ENCODE peak calls at places on chromosomes 4 and X, in five cellular contexts. A, Q, J, W and R are unnamed samples.

GRCh38 chr4:184838249-184839074 is 12.7 kb upstream of the ACSL1 start:
- DNase-seq in A (no peak), Q (no peak), J (no peak), W (no peak), R (peak; percentile 72)

GRCh38 chr4:142696334-142697122 is 149.6 kb downstream of the INPP4B start:
- DNase-seq in A (no peak), Q (no peak), J (no peak), W (no peak), R (no peak)

GRCh38 chr4:129342820-129343219 is 246.9 kb downstream of the C4orf33 start:
- DNase-seq in A (peak; percentile 92), Q (peak; percentile 35), J (no peak), W (no peak), R (no peak)

GRCh38 chr4:153483432-153484418 is 17.6 kb downstream of the TMEM131L start:
- DNase-seq in A (peak; percentile 39), Q (no peak), J (peak; percentile 53), W (no peak), R (no peak)

GRCh38 chr4:77473509-77473908 is 132.1 kb upstream of the CXCL13 start:
- DNase-seq in A (peak; percentile 25), Q (no peak), J (peak; percentile 47), W (no peak), R (no peak)

GRCh38 chr4:14289708-14290107 is 662.2 kb upstream of the BOD1L1 start:
- DNase-seq in A (peak; percentile 4), Q (no peak), J (no peak), W (no peak), R (no peak)

GRCh38 chrX:17046478-17047097 is 100.1 kb downstream of the REPS2 start:
- DNase-seq in A (peak; percentile 81), Q (peak; percentile 76), J (peak; percentile 60), W (peak; percentile 87), R (peak; percentile 46)

GRCh38 chrX:109384569-109385174 is 97.2 kb downstream of the GUCY2F start:
- DNase-seq in A (peak; percentile 61), Q (peak; percentile 18), J (peak; percentile 38), W (peak; percentile 57), R (no peak)

GRCh38 chrX:130118941-130119640 is 8.8 kb upstream of the ELF4 start:
- DNase-seq in A (peak; percentile 35), Q (no peak), J (no peak), W (no peak), R (no peak)

GRCh38 chr4:53132117-53132889 is 233.6 kb downstream of the SCFD2 start:
- DNase-seq in A (peak; percentile 53), Q (no peak), J (peak; percentile 33), W (no peak), R (no peak)

GRCh38 chr4:48268956-48269860 is at the start of gene TEC:
- DNase-seq in A (no peak), Q (no peak), J (peak; percentile 66), W (peak; percentile 60), R (peak; percentile 66)

GRCh38 chr4:40305329-40306193 is 29.6 kb upstream of the CHRNA9 start:
- DNase-seq in A (no peak), Q (no peak), J (peak; percentile 96), W (no peak), R (no peak)

GRCh38 chrX:130170752-130171445 is 863 bp upstream of the RAB33A start:
- DNase-seq in A (no peak), Q (peak; percentile 20), J (peak; percentile 80), W (peak; percentile 49), R (no peak)

GRCh38 chrX:28590394-28590793 is 3.1 kb downstream of the IL1RAPL1 start:
- DNase-seq in A (peak; percentile 27), Q (no peak), J (no peak), W (peak; percentile 26), R (no peak)

GRCh38 chr4:173960398-173960797 is 323.1 kb downstream of the FBXO8 start:
- DNase-seq in A (no peak), Q (no peak), J (no peak), W (no peak), R (no peak)

GRCh38 chrX:69597399-69597798 is 18.5 kb upstream of the EDA start:
- DNase-seq in A (peak; percentile 53), Q (no peak), J (no peak), W (no peak), R (no peak)

GRCh38 chrX:30714138-30714537 is 60.9 kb downstream of the GK start:
- DNase-seq in A (no peak), Q (no peak), J (peak; percentile 1), W (no peak), R (no peak)

GRCh38 chrX:107204063-107204605 is 2.1 kb downstream of the NUP62CL start:
- DNase-seq in A (no peak), Q (no peak), J (no peak), W (no peak), R (no peak)

GRCh38 chrX:53290441-53291041 is 9.2 kb upstream of the IQSEC2 start:
- DNase-seq in A (no peak), Q (no peak), J (no peak), W (no peak), R (no peak)

GRCh38 chrX:133973704-133974103 is 11.7 kb downstream of the GPC3 start:
- DNase-seq in A (no peak), Q (no peak), J (no peak), W (no peak), R (no peak)

GRCh38 chr4:108168213-108168671 is 490 bp downstream of the LEF1 start:
- DNase-seq in A (peak; percentile 17), Q (no peak), J (no peak), W (no peak), R (no peak)

GRCh38 chr4:159446266-159446976 is 343.5 kb downstream of the RAPGEF2 start:
- DNase-seq in A (peak; percentile 85), Q (peak; percentile 52), J (peak; percentile 68), W (peak; percentile 80), R (peak; percentile 36)

GRCh38 chrX:40504801-40505605 is 75.8 kb upstream of the ATP6AP2 start:
- DNase-seq in A (peak; percentile 50), Q (peak; percentile 84), J (peak; percentile 56), W (no peak), R (no peak)

GRCh38 chr4:84503495-84504437 is 4.7 kb upstream of the NKX6-1 start:
- DNase-seq in A (peak; percentile 79), Q (peak; percentile 68), J (peak; percentile 70), W (peak; percentile 90), R (peak; percentile 45)

GRCh38 chr4:140427104-140427918 is at the start of gene CLGN:
- DNase-seq in A (peak; percentile 41), Q (peak; percentile 22), J (peak; percentile 73), W (peak; percentile 94), R (peak; percentile 52)

GRCh38 chr4:140427919-140428471 is 547 bp upstream of the CLGN start:
- DNase-seq in A (peak; percentile 4), Q (no peak), J (no peak), W (no peak), R (no peak)

GRCh38 chr4:140423106-140423505 is 4.3 kb downstream of the CLGN start:
- DNase-seq in A (no peak), Q (no peak), J (no peak), W (no peak), R (no peak)

GRCh38 chr4:140426610-140427103 is 791 bp downstream of the CLGN start:
- DNase-seq in A (no peak), Q (no peak), J (no peak), W (peak; percentile 65), R (no peak)
- H3K4me3 ChIP-seq in A (no peak overlapping the region), Q (peak overlapping the region; percentile 80), J (peak overlapping the region; percentile 77), W (peak overlapping the region; percentile 61), R (peak overlapping the region; percentile 96)

DNA sequence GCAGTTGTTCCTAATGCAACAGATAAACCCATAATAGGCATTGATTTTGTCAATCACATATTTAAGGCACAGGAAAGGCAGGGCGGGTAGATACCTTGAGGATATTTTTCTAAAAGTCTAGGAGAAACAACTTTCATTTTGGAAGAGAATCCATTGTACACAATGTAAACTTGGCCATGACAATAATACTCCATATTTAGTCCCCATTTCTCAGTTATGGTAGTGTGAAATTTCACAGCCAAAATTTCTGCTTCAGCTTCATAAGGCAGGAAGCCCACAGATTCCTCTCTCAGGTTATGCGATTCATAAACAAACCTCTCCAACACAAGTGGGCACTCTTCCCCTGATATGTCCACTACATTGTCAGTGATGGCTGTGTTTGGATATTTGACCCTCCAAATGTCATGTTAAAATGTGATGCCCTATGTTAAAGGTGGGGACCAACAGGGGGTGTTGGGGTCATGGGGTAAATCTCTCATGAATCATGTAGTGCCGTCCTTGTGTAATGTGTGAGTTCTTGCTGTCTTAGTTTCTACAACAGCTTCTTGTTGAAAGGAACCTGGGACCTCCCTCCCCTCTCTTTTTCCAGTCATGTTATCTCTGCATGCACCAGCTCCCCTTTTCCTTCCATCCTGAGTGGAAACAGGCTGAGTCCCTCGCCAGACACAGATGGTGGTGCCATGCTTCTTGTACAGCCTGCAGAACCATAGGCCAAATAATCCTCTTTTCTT is 598.2 kb upstream of the GNPDA2 start:
- DNase-seq in A (no peak), Q (no peak), J (peak; percentile 18), W (peak; percentile 65), R (no peak)
- H3K4me3 ChIP-seq in A (no peak overlapping the region), Q (no peak overlapping the region), J (no peak overlapping the region), W (no peak overlapping the region), R (no peak overlapping the region)

GRCh38 chr4:102469806-102470205 is 31.4 kb upstream of the NFKB1 start:
- DNase-seq in A (no peak), Q (no peak), J (no peak), W (no peak), R (no peak)
- H3K4me3 ChIP-seq in A (no peak overlapping the region), Q (no peak overlapping the region), J (no peak overlapping the region), W (no peak overlapping the region), R (no peak overlapping the region)

GRCh38 chr4:26330946-26331345 is 10.1 kb downstream of the RBPJ start:
- DNase-seq in A (no peak), Q (no peak), J (no peak), W (peak; percentile 33), R (no peak)
- H3K4me3 ChIP-seq in A (no peak overlapping the region), Q (no peak overlapping the region), J (no peak overlapping the region), W (no peak overlapping the region), R (no peak overlapping the region)